ENCODE peak calls at places on chromosomes 5 and 9, in six cellular contexts. M, L, I, J, B and H are unnamed samples. For H3K4me1, the result is how much of the 10 kb centered on the place peaks cover.

GRCh38 chr9:126664893-126665695 is 51.4 kb downstream of the LMX1B start:
- DNase-seq in L (no peak), M (no peak), B (no peak), J (no peak), I (no peak), H (no peak)

GRCh38 chr5:23208959-23209431 is 298.4 kb upstream of the PRDM9 start:
- DNase-seq in I (no peak), J (no peak), B (no peak), L (no peak), M (no peak), H (peak)

GRCh38 chr5:102826629-102827028 is 71.5 kb downstream of the PAM start:
- DNase-seq in I (no peak), J (no peak), B (peak), L (no peak), M (no peak), H (no peak)

GRCh38 chr5:37774912-37775483 is 64.8 kb downstream of the GDNF start:
- DNase-seq in L (no peak), M (no peak), B (peak), J (no peak), I (no peak), H (peak)

GRCh38 chr5:31096238-31096865 is 97.1 kb upstream of the CDH6 start:
- DNase-seq in B (no peak), L (no peak), J (no peak), M (no peak), I (no peak), H (no peak)

GRCh38 chr5:35369965-35370790 is 139.9 kb upstream of the PRLR start:
- DNase-seq in B (no peak), I (no peak), J (no peak), M (no peak), L (no peak), H (no peak)

GRCh38 chr5:53603009-53603687 is 42.7 kb downstream of the NDUFS4 start:
- DNase-seq in B (no peak), M (no peak), I (no peak), L (no peak), J (no peak), H (no peak)

GRCh38 chr5:1930501-1930879 is 47.8 kb upstream of the IRX4 start:
- DNase-seq in M (peak), J (no peak), I (no peak), L (no peak), B (no peak), H (peak)

GRCh38 chr9:96559339-96559943 is 60.2 kb downstream of the CDC14B start:
- DNase-seq in M (no peak), L (no peak), I (no peak), B (no peak), J (no peak), H (no peak)

GRCh38 chr5:67998709-67999251 is 216.8 kb upstream of the PIK3R1 start:
- DNase-seq in B (peak), I (no peak), M (no peak), J (no peak), L (peak), H (no peak)

GRCh38 chr9:96875460-96876142 is 21.3 kb upstream of the ZNF782 start:
- DNase-seq in L (no peak), J (no peak), I (no peak), B (peak), M (peak), H (no peak)

GRCh38 chr9:87642330-87643110 is 83.4 kb upstream of the CTSL start:
- DNase-seq in M (no peak), I (no peak), L (no peak), J (no peak), B (no peak), H (no peak)

GRCh38 chr5:140926211-140926902 is at the start of gene PCDHAC1:
- DNase-seq in I (peak), M (peak), J (no peak), L (peak), B (peak), H (no peak)

GRCh38 chr5:132439521-132440206 is 50.9 kb downstream of the IRF1 start:
- DNase-seq in B (no peak), M (no peak), J (no peak), L (peak), I (peak), H (no peak)

GRCh38 chr9:82597225-82598158 is 465.4 kb downstream of the RASEF start:
- DNase-seq in L (no peak), I (no peak), M (no peak), J (no peak), B (no peak), H (no peak)

GRCh38 chr5:81268797-81269196 is 32.6 kb upstream of the ZCCHC9 start:
- DNase-seq in B (peak), M (no peak), I (no peak), J (no peak), L (no peak), H (no peak)

GRCh38 chr9:98962181-98962560 is 18.5 kb downstream of the COL15A1 start:
- DNase-seq in I (no peak), L (no peak), J (no peak), B (no peak), M (no peak), H (no peak)

GRCh38 chr5:107619781-107620180 is 51.0 kb downstream of the EFNA5 start:
- DNase-seq in J (no peak), B (no peak), M (no peak), I (no peak), L (no peak), H (no peak)

GRCh38 chr5:151063136-151063544 is 17.7 kb downstream of the TNIP1 start:
- DNase-seq in L (no peak), B (no peak), I (no peak), J (no peak), M (no peak), H (no peak)

GRCh38 chr9:137445275-137445807 is 4.2 kb upstream of the ENTPD8 start:
- DNase-seq in M (no peak), L (peak), B (peak), I (peak), J (peak), H (peak)

GRCh38 chr9:113011911-113012381 is at the start of gene ZNF883:
- DNase-seq in L (no peak), I (no peak), B (no peak), M (peak), J (no peak), H (peak)

GRCh38 chr5:132457371-132458225 is 33.0 kb downstream of the IRF1 start:
- DNase-seq in M (peak), J (no peak), I (no peak), B (no peak), L (no peak), H (no peak)

GRCh38 chr9:111730937-111731567 is 63.7 kb downstream of the SHOC1 start:
- DNase-seq in I (no peak), M (no peak), B (no peak), L (no peak), J (no peak), H (no peak)

GRCh38 chr5:166282939-166283338 is 2008.5 kb upstream of the WWC1 start:
- DNase-seq in I (no peak), B (no peak), M (no peak), L (no peak), J (no peak), H (no peak)

GRCh38 chr5:30539004-30539634 is 654.4 kb upstream of the CDH6 start:
- DNase-seq in J (no peak), L (no peak), M (no peak), I (no peak), B (no peak), H (no peak)

GRCh38 chr9:133166392-133166791 is 2.7 kb upstream of the GBGT1 start:
- DNase-seq in I (no peak), L (no peak), B (no peak), M (no peak), J (no peak), H (no peak)

GRCh38 chr9:76911971-76912370 is 6.1 kb upstream of the PRUNE2 start:
- DNase-seq in I (no peak), M (no peak), B (peak), J (no peak), L (no peak), H (no peak)

DNA sequence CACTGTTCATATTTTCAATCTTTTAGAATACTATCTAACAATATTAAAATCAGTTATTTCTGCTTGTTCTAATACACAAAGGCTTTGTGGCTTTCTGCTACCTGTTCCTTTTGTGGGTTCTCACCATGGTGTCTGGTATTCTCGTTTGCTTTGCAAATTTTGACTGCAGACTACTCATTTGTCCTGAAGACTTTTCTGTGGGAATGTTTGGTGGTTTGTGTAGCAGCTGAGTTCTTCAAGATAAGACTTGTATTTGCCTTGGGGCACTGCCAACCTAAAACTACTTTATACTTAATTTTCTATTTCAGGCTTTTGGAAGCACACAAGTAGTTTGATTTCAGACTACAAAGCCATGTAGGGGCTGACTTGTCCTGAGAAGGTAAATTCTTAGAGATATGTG is 11.1 kb downstream of the IL33 start:
- DNase-seq in J (no peak), M (no peak), L (no peak), B (no peak), I (no peak), H (no peak)
- H3K4me1 ChIP-seq in J (under half), M (under half), L (under half), B (under half), I (under half), H (under half)

GRCh38 chr9:109922617-109923260 is 142.7 kb downstream of the PALM2AKAP2 start:
- DNase-seq in M (no peak), J (no peak), L (no peak), I (no peak), B (no peak), H (no peak)

GRCh38 chr9:109914280-109915027 is 134.5 kb downstream of the PALM2AKAP2 start:
- DNase-seq in B (no peak), J (no peak), L (no peak), M (no peak), I (no peak), H (no peak)

GRCh38 chr9:109916316-109916715 is 136.3 kb downstream of the PALM2AKAP2 start:
- DNase-seq in L (no peak), I (no peak), B (no peak), M (no peak), J (no peak), H (no peak)

GRCh38 chr9:109919736-109920408 is 139.9 kb downstream of the PALM2AKAP2 start:
- DNase-seq in B (no peak), M (no peak), I (no peak), L (no peak), J (no peak), H (no peak)

DNA sequence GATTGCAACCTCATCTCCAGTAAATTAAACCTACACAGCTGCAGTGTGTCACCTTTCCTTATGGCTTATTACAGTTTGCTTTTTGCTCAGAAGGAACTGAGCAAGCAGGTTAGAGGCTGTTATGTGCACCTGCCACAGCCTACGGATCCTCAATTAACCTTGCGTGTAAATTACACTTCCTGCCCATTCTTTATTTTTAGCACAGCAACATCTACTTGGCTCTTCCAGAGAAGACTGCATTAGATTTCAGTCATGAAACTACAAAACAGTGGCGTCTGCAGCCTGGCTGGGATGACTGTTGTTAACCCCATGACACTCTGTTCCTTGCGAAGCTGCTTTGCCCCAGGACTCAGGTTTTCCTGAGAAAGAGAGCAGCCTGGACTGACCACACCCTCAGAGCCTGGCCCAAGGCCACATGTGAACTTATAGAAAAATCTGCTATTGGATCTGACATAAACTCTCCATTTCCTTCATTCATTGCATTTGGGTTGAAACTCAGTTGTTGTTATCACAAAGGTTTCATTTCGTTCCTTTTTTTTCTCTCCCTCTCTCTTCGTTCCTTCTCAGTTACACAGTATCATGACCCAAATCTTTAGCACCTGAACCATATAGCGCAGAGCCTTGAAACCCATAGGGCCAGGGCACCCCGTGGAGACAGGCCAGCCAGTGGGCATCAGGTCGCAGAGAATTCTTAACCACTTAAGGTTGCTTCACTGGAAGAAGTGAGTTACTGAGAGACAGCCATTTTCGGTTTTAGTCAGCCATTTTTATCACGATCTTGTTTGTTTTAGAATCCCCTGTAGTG is 138.6 kb downstream of the PALM2AKAP2 start:
- DNase-seq in L (no peak), M (no peak), I (no peak), J (no peak), B (no peak), H (no peak)
- H3K27ac ChIP-seq in L (no peak), M (no peak), I (peak), J (no peak), B (no peak), H (peak)

GRCh38 chr5:180067986-180068385 is 3.6 kb downstream of the RNF130 start:
- DNase-seq in I (no peak), B (no peak), L (no peak), J (no peak), M (no peak), H (no peak)
- H3K4me3 ChIP-seq in I (no peak), B (no peak), L (no peak), J (no peak), M (no peak), H (no peak)

GRCh38 chr5:148833925-148834324 is 7.5 kb downstream of the ADRB2 start:
- DNase-seq in B (no peak), M (no peak), J (no peak), I (no peak), L (no peak), H (no peak)
- H3K4me1 ChIP-seq in B (under half), M (half or more), J (under half), I (under half), L (under half), H (under half)

GRCh38 chr5:83562207-83562606 is 90.7 kb downstream of the VCAN start:
- DNase-seq in L (no peak), I (no peak), B (no peak), M (no peak), J (no peak), H (no peak)
- H3K27ac ChIP-seq in L (no peak), I (peak), B (no peak), M (no peak), J (no peak), H (no peak)

GRCh38 chr5:74582853-74583252 is 57.7 kb downstream of the ENC1 start:
- DNase-seq in M (no peak), L (no peak), B (no peak), I (no peak), J (no peak), H (no peak)
- H3K4me3 ChIP-seq in M (no peak), L (no peak), B (no peak), I (no peak), J (no peak), H (no peak)